ENCODE peak calls at places on chromosomes 12 and 14, in six cellular contexts. M is SJSA1, Q is neural progenitor cell, X is adrenal gland, H is tibial nerve, C is kidney. P is an unnamed sample. For H3K4me1 and H3K9me3, the result is how much of the 10 kb centered on the place peaks cover.

GRCh38 chr14:21185506-21185905 is 29.6 kb upstream of the OR5AU1 start:
- DNase-seq in M (no peak), Q (no peak), X (no peak), H (no peak), C (no peak), P (no peak)

GRCh38 chr14:60222820-60223219 is 26.2 kb upstream of the PPM1A start:
- DNase-seq in M (no peak), Q (no peak), X (no peak), H (no peak), C (peak), P (no peak)

GRCh38 chr12:22518067-22518719 is 26.1 kb downstream of the C2CD5 start:
- DNase-seq in M (no peak), Q (no peak), X (peak), H (no peak), C (no peak), P (no peak)

GRCh38 chr12:60096727-60097126 is 500.9 kb downstream of the SLC16A7 start:
- DNase-seq in M (no peak), Q (no peak), X (no peak), H (no peak), C (no peak), P (no peak)

GRCh38 chr14:91919814-91920213 is 27.7 kb downstream of the FBLN5 start:
- DNase-seq in M (no peak), Q (no peak), X (no peak), H (peak), C (no peak), P (no peak)

GRCh38 chr12:18990866-18991265 is 138.7 kb upstream of the PLEKHA5 start:
- DNase-seq in M (no peak), Q (peak), X (no peak), H (no peak), C (no peak), P (no peak)

GRCh38 chr14:101518611-101519048 is 42.7 kb upstream of the DIO3 start:
- DNase-seq in M (no peak), Q (no peak), X (no peak), H (peak), C (no peak), P (no peak)

GRCh38 chr14:55698051-55698450 is 118.0 kb downstream of the KTN1 start:
- DNase-seq in M (no peak), Q (no peak), X (no peak), H (no peak), C (no peak), P (peak)

GRCh38 chr14:26281280-26281998 is 316.4 kb downstream of the NOVA1 start:
- DNase-seq in M (no peak), Q (no peak), X (no peak), H (no peak), C (no peak), P (peak)

GRCh38 chr12:24561411-24561871 is 387.5 kb downstream of the BCAT1 start:
- DNase-seq in M (peak), Q (peak), X (peak), H (no peak), C (no peak), P (peak)

GRCh38 chr12:26121841-26122680 is 2.8 kb downstream of the BHLHE41 start:
- DNase-seq in M (no peak), Q (peak), X (peak), H (no peak), C (peak), P (peak)

GRCh38 chr12:80979821-80980220 is 42.1 kb upstream of the LIN7A start:
- DNase-seq in M (no peak), Q (no peak), X (no peak), H (no peak), C (no peak), P (no peak)

GRCh38 chr12:31897791-31898503 is 61.3 kb upstream of the RESF1 start:
- DNase-seq in M (no peak), Q (peak), X (peak), H (no peak), C (peak), P (peak)

GRCh38 chr14:37594238-37594915 is 672 bp downstream of the FOXA1 start:
- DNase-seq in M (peak), Q (peak), X (peak), H (peak), C (peak), P (peak)

GRCh38 chr14:88256997-88257755 is 65.9 kb downstream of the KCNK10 start:
- DNase-seq in M (no peak), Q (no peak), X (no peak), H (no peak), C (no peak), P (no peak)

GRCh38 chr12:90909069-90909676 is 45.8 kb downstream of the CCER1 start:
- DNase-seq in M (no peak), Q (peak), X (peak), H (no peak), C (no peak), P (peak)

GRCh38 chr12:64669270-64669842 is 59.1 kb downstream of the RASSF3 start:
- DNase-seq in M (no peak), Q (no peak), X (peak), H (no peak), C (peak), P (peak)

GRCh38 chr14:51547260-51547659 is 104.5 kb upstream of the FRMD6 start:
- DNase-seq in M (peak), Q (no peak), X (peak), H (no peak), C (no peak), P (no peak)

GRCh38 chr14:58353516-58354299 is 42.0 kb upstream of the TOMM20L start:
- DNase-seq in M (no peak), Q (no peak), X (no peak), H (no peak), C (no peak), P (no peak)

GRCh38 chr12:64673490-64674169 is 63.3 kb downstream of the RASSF3 start:
- DNase-seq in M (no peak), Q (peak), X (no peak), H (no peak), C (no peak), P (no peak)

GRCh38 chr14:20956376-20956976 is 1.2 kb downstream of the RNASE2 start:
- DNase-seq in M (no peak), Q (no peak), X (no peak), H (no peak), C (no peak), P (no peak)

GRCh38 chr12:27382924-27383323 is 50.3 kb downstream of the BMAL2 start:
- DNase-seq in M (no peak), Q (no peak), X (no peak), H (no peak), C (no peak), P (no peak)

GRCh38 chr14:92692822-92693226 is 55.6 kb downstream of the LGMN start:
- DNase-seq in M (no peak), Q (no peak), X (peak), H (no peak), C (peak), P (no peak)

GRCh38 chr14:50091240-50091914 is 25.0 kb downstream of the VCPKMT start:
- DNase-seq in M (no peak), Q (no peak), X (no peak), H (no peak), C (peak), P (no peak)

GRCh38 chr12:46946137-46946536 is 120.3 kb upstream of the SLC38A4 start:
- DNase-seq in M (peak), Q (no peak), X (no peak), H (no peak), C (no peak), P (no peak)

GRCh38 chr14:55721353-55721752 is 141.3 kb downstream of the KTN1 start:
- DNase-seq in M (no peak), Q (no peak), X (peak), H (no peak), C (no peak), P (no peak)

GRCh38 chr14:68668028-68668427 is 124.8 kb downstream of the ZFP36L1 start:
- DNase-seq in M (peak), Q (no peak), X (no peak), H (no peak), C (no peak), P (no peak)

GRCh38 chr12:47884501-47884900 is 20.3 kb downstream of the VDR start:
- DNase-seq in M (no peak), Q (no peak), X (no peak), H (no peak), C (no peak), P (no peak)

DNA sequence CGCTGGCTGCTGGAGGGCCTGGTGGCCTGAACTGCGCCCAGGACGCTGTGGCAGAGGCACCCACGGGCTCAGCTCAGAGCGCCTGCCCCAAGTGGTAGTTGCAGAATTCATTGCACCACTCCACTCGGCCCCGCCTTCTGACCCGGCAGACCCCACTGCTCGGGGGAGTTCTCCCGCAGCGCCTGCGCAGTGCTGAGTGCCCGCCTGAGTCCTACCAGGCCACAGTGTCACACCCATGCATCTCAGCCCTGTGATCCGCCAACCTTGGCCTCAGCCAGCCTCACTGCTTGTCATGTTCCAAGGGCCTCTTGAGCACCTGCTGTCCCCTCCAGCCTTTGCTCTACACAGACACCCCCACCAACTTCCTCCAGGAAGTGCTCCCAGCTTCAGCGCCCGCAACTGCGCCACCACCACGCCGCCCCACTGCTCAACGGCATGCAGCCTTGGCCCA is 12.2 kb downstream of the DEGS2 start:
- DNase-seq in M (no peak), Q (no peak), X (no peak), H (no peak), C (no peak), P (no peak)
- H3K4me1 ChIP-seq in M (under half), Q (under half), X (under half), H (under half), C (under half), P (under half)

GRCh38 chr12:133105620-133106019 is 24.5 kb downstream of the ZNF891 start:
- DNase-seq in M (no peak), Q (no peak), X (no peak), H (no peak), C (no peak), P (no peak)

GRCh38 chr12:133106253-133106652 is 23.8 kb downstream of the ZNF891 start:
- DNase-seq in M (no peak), Q (no peak), X (no peak), H (no peak), C (no peak), P (no peak)

GRCh38 chr12:133108150-133108549 is 21.9 kb downstream of the ZNF891 start:
- DNase-seq in M (no peak), Q (no peak), X (no peak), H (no peak), C (no peak), P (no peak)

DNA sequence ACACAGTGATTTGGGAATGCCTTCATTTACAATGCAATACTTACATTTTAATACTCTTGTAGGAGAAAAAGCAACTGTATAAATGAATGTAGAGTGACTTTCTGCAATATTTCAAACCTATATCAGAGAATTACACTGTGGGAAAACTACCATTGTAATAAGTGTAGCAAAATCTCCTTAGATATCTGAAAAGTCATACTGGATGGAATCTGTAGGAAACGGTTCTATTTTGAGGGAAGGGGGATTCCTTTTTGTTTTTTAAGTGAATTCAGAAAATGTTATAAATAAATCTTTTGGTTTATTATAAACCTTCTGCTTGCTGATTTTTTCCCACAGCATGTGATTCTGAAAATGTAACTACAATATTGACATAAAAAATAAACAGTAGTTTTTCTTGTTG is 23.0 kb downstream of the ZNF891 start:
- DNase-seq in M (no peak), Q (no peak), X (no peak), H (no peak), C (no peak), P (no peak)
- H3K9me3 ChIP-seq in M (under half), Q (half or more), X (half or more), H (under half), C (half or more), P (under half)

DNA sequence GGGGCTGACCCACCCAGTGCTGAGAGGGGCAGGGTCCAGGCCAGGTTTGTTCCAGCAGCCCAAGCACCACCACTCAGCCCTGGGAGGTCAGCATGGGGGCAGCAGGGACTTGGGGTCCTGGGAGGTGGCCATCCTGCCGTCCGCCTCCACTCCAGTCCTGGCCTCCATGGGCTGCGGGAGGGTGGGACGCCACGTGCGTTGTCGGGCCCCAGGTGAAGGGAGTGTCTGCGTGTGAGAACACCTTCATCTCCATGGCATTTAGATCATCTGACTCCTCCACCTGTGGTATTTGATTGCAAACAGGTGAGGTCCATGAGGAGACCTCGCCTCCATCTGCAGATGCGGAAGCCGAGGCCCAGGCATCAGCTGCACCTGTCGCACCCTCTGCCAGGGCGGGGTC is 44.1 kb downstream of the FBRSL1 start:
- DNase-seq in M (no peak), Q (no peak), X (no peak), H (no peak), C (no peak), P (no peak)
- H3K4me1 ChIP-seq in M (under half), Q (under half), X (under half), H (under half), C (under half), P (under half)

DNA sequence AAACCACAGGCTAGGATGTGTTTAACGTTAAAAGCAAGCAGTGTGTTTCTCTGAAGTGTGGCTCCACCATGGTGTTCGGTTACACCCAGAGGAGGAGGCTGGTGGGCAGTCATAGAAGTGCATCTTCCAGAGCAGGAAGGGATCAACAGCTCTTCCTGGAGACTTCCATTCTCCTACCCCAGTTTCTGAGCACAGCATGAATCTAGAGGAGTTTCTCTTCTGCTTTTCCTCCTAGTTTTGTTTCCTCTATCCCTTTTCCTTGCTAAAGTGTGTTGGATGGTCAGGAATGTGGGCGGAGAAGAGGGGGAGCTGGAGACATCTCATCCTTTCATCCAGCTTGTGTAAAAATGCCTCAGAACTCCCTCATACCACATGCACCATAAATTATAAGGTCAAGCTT is 3.8 kb upstream of the CKAP4 start:
- DNase-seq in M (peak), Q (peak), X (no peak), H (no peak), C (no peak), P (no peak)
- H3K9me3 ChIP-seq in M (under half), Q (under half), X (under half), H (under half), C (under half), P (under half)

GRCh38 chr12:108690799-108691153 is 40.5 kb downstream of the CORO1C start:
- DNase-seq in M (no peak), Q (no peak), X (no peak), H (no peak), C (no peak), P (no peak)
- H3K4me1 ChIP-seq in M (half or more), Q (under half), X (under half), H (half or more), C (under half), P (under half)

P was measured in HAP-1.